ENCODE peak calls at places on chromosomes 16 and 17, in ten cellular contexts. S is GM23338, R is sigmoid colon, C is transverse colon, V is esophagus muscularis mucosa, G is stomach, K is GM12878, D is breast epithelium, B is endothelial cell of umbilical vein, H is SK-N-SH. N is an unnamed sample.

GRCh38 chr17:21282231-21282630 is 2.3 kb upstream of the MAP2K3 start:
- DNase-seq in B (peak), R (peak), V (no peak), C (no peak), K (no peak), H (no peak), D (no peak), G (no peak), S (no peak), N (no peak)

GRCh38 chr16:80056334-80056733 is 455.8 kb upstream of the MAF start:
- DNase-seq in H (no peak), K (no peak), S (no peak), C (no peak), G (no peak), B (no peak), D (no peak), V (no peak), R (no peak), N (no peak)

GRCh38 chr16:20300312-20301097 is 26.8 kb downstream of the GP2 start:
- DNase-seq in V (no peak), K (peak), G (peak), C (peak), B (peak), R (no peak), D (peak), H (peak), S (peak), N (no peak)

GRCh38 chr16:85046957-85047866 is 19.6 kb downstream of the KIAA0513 start:
- DNase-seq in S (no peak), K (no peak), R (no peak), H (no peak), V (no peak), C (peak), G (peak), B (no peak), D (no peak), N (no peak)

GRCh38 chr16:19844945-19845641 is 39.6 kb downstream of the GPRC5B start:
- DNase-seq in S (no peak), G (no peak), R (no peak), B (no peak), D (no peak), K (no peak), H (no peak), V (no peak), C (no peak), N (no peak)

GRCh38 chr16:28876973-28877641 is 1.2 kb upstream of the ATP2A1 start:
- DNase-seq in R (no peak), B (no peak), S (no peak), D (no peak), V (no peak), H (no peak), K (no peak), C (no peak), G (no peak), N (no peak)

GRCh38 chr17:41589301-41589700 is 2.6 kb upstream of the KRT14 start:
- DNase-seq in H (no peak), G (no peak), V (no peak), D (no peak), S (peak), C (no peak), R (peak), B (no peak), K (no peak), N (no peak)

GRCh38 chr16:31262084-31262483 is 2.3 kb downstream of the ITGAM start:
- DNase-seq in V (no peak), S (no peak), D (no peak), G (no peak), B (no peak), R (no peak), H (no peak), C (no peak), K (no peak), N (no peak)

GRCh38 chr16:11603331-11603750 is 16.6 kb upstream of the LITAF start:
- DNase-seq in V (no peak), R (no peak), H (peak), G (no peak), B (no peak), K (no peak), C (no peak), D (no peak), S (no peak), N (no peak)

GRCh38 chr17:44394833-44395232 is 5.4 kb upstream of the ITGA2B start:
- DNase-seq in V (no peak), R (no peak), C (no peak), B (no peak), S (no peak), D (no peak), K (no peak), G (no peak), H (no peak), N (no peak)

GRCh38 chr17:19650826-19651225 is 2.3 kb downstream of the ALDH3A2 start:
- DNase-seq in K (no peak), S (no peak), H (no peak), D (no peak), C (no peak), V (no peak), R (no peak), G (no peak), B (no peak), N (no peak)

GRCh38 chr16:86508947-86509758 is 1.2 kb upstream of the FOXF1 start:
- DNase-seq in S (peak), K (no peak), V (no peak), B (peak), C (peak), G (no peak), D (no peak), H (no peak), R (peak), N (no peak)

GRCh38 chr16:66858740-66859396 is 14.7 kb downstream of the CA7 start:
- DNase-seq in G (peak), H (peak), K (no peak), S (no peak), D (no peak), R (no peak), B (peak), V (no peak), C (no peak), N (no peak)

GRCh38 chr17:81494984-81495383 is 17.6 kb downstream of the ACTG1 start:
- DNase-seq in R (no peak), S (no peak), B (no peak), D (no peak), H (peak), V (no peak), G (no peak), K (no peak), C (no peak), N (no peak)

GRCh38 chr16:74455213-74455612 is 33.9 kb upstream of the CLEC18B start:
- DNase-seq in G (no peak), H (no peak), B (peak), S (no peak), R (no peak), K (no peak), D (no peak), V (no peak), C (no peak), N (no peak)

GRCh38 chr17:36851230-36851629 is 86.0 kb upstream of the LHX1 start:
- DNase-seq in S (no peak), D (no peak), G (no peak), B (peak), H (no peak), V (no peak), K (no peak), R (no peak), C (no peak), N (no peak)

GRCh38 chr17:67557921-67558320 is 159.8 kb upstream of the NOL11 start:
- DNase-seq in H (no peak), D (no peak), G (no peak), K (no peak), R (peak), S (no peak), C (no peak), V (no peak), B (no peak), N (no peak)

GRCh38 chr16:82070656-82071369 is 35.8 kb downstream of the HSD17B2 start:
- DNase-seq in G (no peak), D (no peak), S (no peak), C (no peak), H (no peak), V (no peak), R (no peak), B (no peak), K (no peak), N (no peak)

GRCh38 chr17:79952915-79953314 is 82.8 kb downstream of the TBC1D16 start:
- DNase-seq in H (peak), K (no peak), G (no peak), S (no peak), D (no peak), R (no peak), B (no peak), V (no peak), C (no peak), N (no peak)

GRCh38 chr16:65023802-65024201 is 98.1 kb downstream of the CDH11 start:
- DNase-seq in S (no peak), C (no peak), G (no peak), D (no peak), B (no peak), K (no peak), H (no peak), V (no peak), R (no peak), N (no peak)

GRCh38 chr17:9023389-9024210 is 2.3 kb downstream of the NTN1 start:
- DNase-seq in K (no peak), H (no peak), R (no peak), G (no peak), B (no peak), D (no peak), V (no peak), S (peak), C (no peak), N (no peak)

GRCh38 chr16:85557976-85558589 is 55.0 kb upstream of the GSE1 start:
- DNase-seq in D (no peak), H (no peak), C (peak), R (no peak), V (no peak), B (no peak), S (peak), K (no peak), G (peak), N (no peak)

GRCh38 chr16:21597571-21598030 is 1.8 kb upstream of the METTL9 start:
- DNase-seq in B (no peak), R (no peak), C (no peak), D (no peak), V (no peak), G (no peak), S (no peak), K (no peak), H (no peak), N (no peak)

GRCh38 chr16:3645504-3646347 is 8.8 kb upstream of the DNASE1 start:
- DNase-seq in B (no peak), S (peak), D (peak), V (no peak), K (no peak), R (peak), C (no peak), H (no peak), G (peak), N (no peak)

GRCh38 chr17:51850206-51850605 is 308.3 kb downstream of the CA10 start:
- DNase-seq in V (no peak), D (no peak), B (no peak), G (no peak), C (no peak), R (no peak), H (no peak), K (no peak), S (peak), N (no peak)

GRCh38 chr17:83083368-83084201 is 4.2 kb downstream of the METRNL start:
- DNase-seq in K (no peak), H (peak), R (peak), G (no peak), C (no peak), B (peak), D (no peak), V (no peak), S (peak), N (peak)

GRCh38 chr17:61508912-61509311 is 56.7 kb downstream of the TBX4 start:
- DNase-seq in R (no peak), K (no peak), V (no peak), G (no peak), B (no peak), S (no peak), C (no peak), D (no peak), H (no peak), N (no peak)
- TF ChIP-seq POLR2AphosphoS5 in R (no peak), K (no peak), V (no peak), G (no peak), B (no peak), S (no peak), C (no peak), D (no peak), H (no peak), N (no peak)

DNA sequence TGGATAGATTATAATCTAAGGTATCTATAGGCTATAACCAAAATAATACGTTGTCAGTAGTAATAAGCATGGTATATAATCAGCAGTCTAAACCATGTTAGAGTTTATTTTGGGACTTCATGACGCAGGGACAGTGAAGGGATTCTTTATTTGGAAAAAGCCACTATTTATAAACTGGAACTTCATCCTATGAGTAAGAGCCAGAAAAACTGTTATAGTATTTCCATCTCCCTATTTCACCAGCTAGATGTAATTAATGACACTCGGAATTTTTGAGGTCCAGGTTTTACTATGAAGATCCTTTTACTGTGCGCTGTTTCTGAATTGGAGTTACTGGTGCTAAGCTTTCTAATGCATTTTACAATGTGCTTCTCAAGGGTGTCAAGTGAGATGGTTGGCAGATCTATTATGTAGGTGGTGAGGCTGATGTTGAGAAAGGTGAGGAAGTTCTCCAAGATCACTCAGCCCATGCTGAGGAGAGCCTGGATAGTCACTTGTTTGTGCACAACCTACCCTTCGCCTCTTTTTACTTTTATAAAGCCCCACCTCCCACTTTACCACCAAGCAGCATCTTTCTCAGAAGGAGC is 149.3 kb downstream of the MSI2 start:
- DNase-seq in B (no peak), V (no peak), H (no peak), R (no peak), D (no peak), C (no peak), K (no peak), G (no peak), S (no peak), N (no peak)
- H3K27ac ChIP-seq in B (no peak), V (no peak), H (no peak), R (no peak), D (peak), C (no peak), K (no peak), G (no peak), S (no peak), N (no peak)

DNA sequence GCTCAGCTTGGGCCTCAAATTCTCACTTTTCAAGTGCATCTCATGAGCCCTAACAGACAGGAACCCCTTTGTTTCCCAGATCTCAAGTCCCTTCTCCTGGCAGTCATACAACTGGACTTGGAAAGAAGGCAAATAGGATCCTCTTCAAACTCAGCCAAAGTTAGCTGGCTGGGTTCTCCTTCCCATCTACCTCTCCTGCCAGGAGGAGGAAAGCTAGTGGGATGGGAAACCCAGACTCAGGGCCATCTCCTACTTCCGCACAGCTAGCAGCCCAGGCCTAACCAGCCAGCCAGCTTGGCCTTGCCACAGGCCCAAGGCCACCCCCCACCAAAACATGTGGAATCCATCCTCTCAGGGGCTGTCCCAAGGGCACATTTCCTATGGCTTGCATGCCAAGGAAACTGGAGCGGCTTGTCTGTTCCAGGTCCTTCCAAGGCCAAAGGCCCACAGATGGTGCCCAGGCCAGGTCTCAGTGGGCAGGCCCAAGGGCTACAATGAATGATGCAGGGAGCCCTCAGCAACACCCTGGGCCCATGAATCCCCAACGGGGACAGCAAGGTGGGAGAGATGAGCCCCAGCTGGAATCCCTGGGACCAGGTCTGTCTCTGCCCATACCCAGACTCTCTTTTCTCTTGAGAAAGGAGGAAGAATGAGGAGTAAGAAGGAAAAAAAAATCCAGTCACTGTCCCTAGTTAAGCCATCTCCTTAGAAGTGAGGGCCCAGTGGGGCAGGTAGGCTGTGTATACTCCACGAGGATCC is 1.7 kb downstream of the SMARCD2 start:
- DNase-seq in C (no peak), B (no peak), D (no peak), S (no peak), G (no peak), R (no peak), H (no peak), V (no peak), K (no peak), N (no peak)
- H3K4me3 ChIP-seq in C (peak), B (peak), D (peak), S (peak), G (peak), R (peak), H (peak), V (peak), K (peak), N (peak)

GRCh38 chr17:49832840-49833599 is 14.8 kb downstream of the TAC4 start:
- DNase-seq in K (no peak), D (no peak), V (no peak), C (no peak), G (no peak), S (no peak), R (no peak), H (no peak), B (peak), N (no peak)
- TF ChIP-seq POLR2AphosphoS5 in K (no peak), D (no peak), V (peak), C (no peak), G (peak), S (no peak), R (peak), H (no peak), B (peak), N (peak)

DNA sequence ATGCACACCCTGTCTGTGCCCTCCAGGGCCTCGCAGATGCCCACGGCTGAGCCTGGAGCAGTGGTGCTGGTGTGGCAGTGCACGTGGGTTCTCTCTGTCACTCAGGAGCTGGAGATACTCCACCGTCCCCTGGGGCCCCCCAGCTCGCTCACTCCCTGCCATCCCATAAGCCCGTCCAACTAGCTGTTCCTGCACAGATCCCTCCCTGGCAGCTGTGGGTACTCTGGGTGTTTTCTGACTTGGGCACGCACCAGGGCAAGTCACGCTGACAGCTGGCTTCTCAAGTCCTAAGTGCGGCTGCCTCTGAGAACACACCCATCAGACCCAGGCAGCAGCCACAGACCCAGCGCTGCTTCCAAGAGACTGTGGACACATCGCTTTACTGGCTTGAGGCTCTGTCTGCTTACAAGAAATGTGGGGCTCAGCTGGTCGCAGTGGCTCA is 25.4 kb upstream of the ITGB4 start:
- DNase-seq in K (no peak), V (no peak), D (no peak), R (peak), C (peak), S (no peak), B (no peak), G (peak), H (no peak), N (no peak)
- H3K27ac ChIP-seq in K (no peak), V (peak), D (peak), R (peak), C (peak), S (no peak), B (no peak), G (peak), H (peak), N (peak)

GRCh38 chr17:47789611-47790520 is 31.7 kb downstream of the OSBPL7 start:
- DNase-seq in C (peak), H (peak), G (peak), V (peak), B (peak), D (peak), R (no peak), K (no peak), S (peak), N (no peak)
- H3K4me3 ChIP-seq in C (peak), H (peak), G (peak), V (peak), B (peak), D (peak), R (peak), K (no peak), S (peak), N (peak)